ENCODE peak calls at places on chromosomes 7 and 10, in four cellular contexts. Y is ovary, A is IMR-90, C is GM12878. B is an unnamed sample.
A peak's percentile ranks its signal among the peaks of the same experiment; 100 is the strongest.

GRCh38 chr10:97356318-97356914 is 21.9 kb upstream of the FRAT2 start:
- DNase-seq in C (no peak), A (no peak), Y (no peak), B (no peak)

GRCh38 chr7:64938540-64938939 is 35.5 kb downstream of the ZNF273 start:
- DNase-seq in C (no peak), A (no peak), Y (no peak), B (no peak)

GRCh38 chr10:3398825-3399646 is 226.5 kb upstream of the PITRM1 start:
- DNase-seq in A (no peak), C (no peak), Y (no peak), B (peak; percentile 23)

GRCh38 chr7:6628045-6628444 is 9.1 kb upstream of the ZNF316 start:
- DNase-seq in C (no peak), A (no peak), Y (no peak), B (no peak)

GRCh38 chr10:84907461-84908010 is 579.1 kb downstream of the CCSER2 start:
- DNase-seq in A (no peak), Y (no peak), C (no peak), B (no peak)

GRCh38 chr7:101898019-101898575 is 80.7 kb downstream of the CUX1 start:
- DNase-seq in C (no peak), Y (no peak), A (no peak), B (no peak)

GRCh38 chr10:114709966-114710365 is 51.9 kb upstream of the ABLIM1 start:
- DNase-seq in Y (no peak), A (peak; percentile 60), C (no peak), B (no peak)

GRCh38 chr7:96017877-96018276 is 245.5 kb downstream of the DYNC1I1 start:
- DNase-seq in A (no peak), Y (no peak), C (no peak), B (no peak)

GRCh38 chr10:91312031-91312733 is 91.7 kb downstream of the PCGF5 start:
- DNase-seq in Y (no peak), A (peak; percentile 59), C (no peak), B (no peak)

GRCh38 chr10:110634527-110635209 is 9.5 kb upstream of the RBM20 start:
- DNase-seq in Y (no peak), A (no peak), C (no peak), B (no peak)

GRCh38 chr7:124084024-124084423 is 51.2 kb upstream of the TMEM229A start:
- DNase-seq in A (no peak), Y (no peak), C (no peak), B (no peak)
- TF ChIP-seq POLR2A in A (no peak), Y (no peak), C (no peak), B (no peak)

DNA sequence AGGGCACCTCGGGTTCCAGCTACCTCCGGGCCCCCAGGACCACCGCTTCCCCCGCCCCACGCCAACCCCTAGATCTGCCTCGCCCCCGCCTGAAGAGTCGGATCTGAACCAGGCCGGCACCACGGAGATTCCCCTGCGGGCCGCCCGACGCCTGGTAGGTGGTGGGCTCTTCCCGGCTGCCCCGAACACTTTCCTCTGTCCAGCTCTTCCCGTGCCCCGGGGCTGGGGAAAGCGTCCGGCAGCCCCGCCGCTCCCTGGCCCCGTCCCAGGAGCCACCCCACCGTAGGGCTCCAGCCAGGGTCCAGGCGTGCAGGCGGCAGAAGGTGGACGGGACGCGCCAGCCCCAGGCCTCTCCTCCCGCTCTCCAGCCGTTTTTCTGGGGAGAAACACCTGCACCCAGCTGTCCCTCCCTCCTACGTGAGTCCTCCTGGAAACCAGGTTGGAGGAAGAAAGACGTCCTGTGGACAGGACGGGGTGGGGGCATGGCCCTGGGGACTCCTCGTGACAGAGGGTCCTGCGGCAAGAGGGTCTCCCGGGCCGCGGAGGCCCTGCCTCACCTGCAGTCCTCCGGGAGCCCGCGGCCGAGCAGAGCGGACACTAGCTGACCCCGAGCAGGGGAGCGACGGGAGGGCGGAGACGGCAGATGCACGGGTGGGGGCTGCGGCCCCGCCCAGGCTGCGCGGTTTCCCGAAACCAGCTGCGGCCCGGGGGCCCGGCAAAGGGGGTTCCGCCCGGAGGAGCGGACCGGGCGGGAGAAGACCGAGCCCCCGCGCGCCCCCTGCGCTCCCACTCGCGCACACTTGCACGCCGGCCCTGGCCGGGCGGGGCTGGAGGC is at the start of gene TMEM176B:
- DNase-seq in C (no peak), Y (peak; percentile 82), A (no peak), B (no peak)
- TF ChIP-seq POLR2A in C (no peak), Y (peak; percentile 72), A (no peak), B (no peak)

GRCh38 chr10:122374246-122374858 is at the start of gene PLEKHA1:
- DNase-seq in Y (peak; percentile 95), A (peak; percentile 91), C (peak; percentile 16), B (peak; percentile 98)
- TF ChIP-seq POLR2A in Y (peak; percentile 88), A (no peak), C (peak; percentile 22), B (peak; percentile 49)

GRCh38 chr7:16753932-16754571 is 497 bp downstream of the TSPAN13 start:
- DNase-seq in Y (no peak), A (peak; percentile 10), C (no peak), B (no peak)
- TF ChIP-seq POLR2A in Y (no peak), A (no peak), C (no peak), B (no peak)

DNA sequence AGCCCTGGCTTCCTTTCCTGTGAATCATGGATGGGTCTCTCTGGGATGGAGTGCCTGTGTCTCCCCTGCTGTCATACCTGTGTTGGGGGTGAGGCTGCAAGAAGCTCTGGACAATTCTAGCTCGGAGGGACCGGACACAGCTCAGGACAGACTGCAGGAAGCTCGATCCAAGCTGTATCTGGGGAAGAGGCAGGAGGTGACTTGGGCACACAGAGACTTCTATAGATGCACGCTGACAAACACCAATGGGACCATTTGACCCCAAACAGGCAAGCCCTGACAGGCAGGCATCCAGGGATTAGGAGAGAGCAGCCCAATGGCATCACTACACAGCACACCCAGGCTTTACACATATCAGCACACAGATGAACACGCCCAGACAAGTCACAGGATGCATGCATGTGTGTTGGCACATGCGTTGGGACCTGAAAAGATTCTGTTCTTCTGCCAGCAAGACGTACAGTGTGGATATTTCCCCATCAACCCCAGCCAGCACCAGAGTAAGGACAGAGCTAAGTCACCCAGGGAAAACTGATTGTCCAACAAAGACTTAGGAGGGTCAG is 4.5 kb downstream of the LLCFC1 start:
- DNase-seq in Y (no peak), C (no peak), A (no peak), B (peak; percentile 77)
- TF ChIP-seq POLR2A in Y (no peak), C (no peak), A (no peak), B (no peak)

GRCh38 chr7:103347507-103348267 is at the start of gene PSMC2:
- DNase-seq in C (peak; percentile 80), A (peak; percentile 94), Y (peak; percentile 83), B (peak; percentile 83)

GRCh38 chr7:103343332-103343731 is 1.2 kb downstream of the DNAJC2 start:
- DNase-seq in A (no peak), Y (no peak), C (no peak), B (no peak)

GRCh38 chr7:103343758-103344452 is 662 bp downstream of the DNAJC2 start:
- DNase-seq in Y (no peak), A (peak; percentile 34), C (no peak), B (no peak)

GRCh38 chr7:103341466-103341865 is 3.1 kb downstream of the DNAJC2 start:
- DNase-seq in A (no peak), C (no peak), Y (no peak), B (no peak)

GRCh38 chr7:103344453-103345149 is at the start of gene DNAJC2:
- DNase-seq in C (peak; percentile 69), Y (peak; percentile 88), A (peak; percentile 94), B (peak; percentile 83)
- TF ChIP-seq POLR2A in C (peak; percentile 94), Y (peak; percentile 62), A (peak; percentile 77), B (no peak)

GRCh38 chr10:44981172-44982113 is 2.8 kb upstream of the DEPP1 start:
- DNase-seq in C (no peak), A (peak; percentile 92), Y (peak; percentile 36), B (no peak)
- TF ChIP-seq POLR2A in C (no peak), A (peak; percentile 34), Y (no peak), B (no peak)

GRCh38 chr7:73742753-73743641 is 4.4 kb upstream of the ABHD11 start:
- DNase-seq in Y (peak; percentile 48), A (no peak), C (no peak), B (no peak)
- TF ChIP-seq POLR2A in Y (no peak), A (no peak), C (no peak), B (no peak)

GRCh38 chr10:29737209-29737565 is 102.4 kb upstream of the SVIL start:
- DNase-seq in Y (no peak), A (no peak), C (no peak), B (no peak)

GRCh38 chr10:29734640-29734979 is 99.8 kb upstream of the SVIL start:
- DNase-seq in C (no peak), A (no peak), Y (no peak), B (no peak)

GRCh38 chr10:29734980-29735627 is 100.3 kb upstream of the SVIL start:
- DNase-seq in A (no peak), C (no peak), Y (peak; percentile 66), B (peak; percentile 95)

GRCh38 chr10:29736325-29737208 is 101.8 kb upstream of the SVIL start:
- DNase-seq in A (peak; percentile 55), Y (peak; percentile 79), C (no peak), B (peak; percentile 31)

GRCh38 chr10:29735628-29736324 is 101.0 kb upstream of the SVIL start:
- DNase-seq in Y (peak; percentile 92), C (no peak), A (peak; percentile 67), B (peak; percentile 80)
- TF ChIP-seq POLR2A in Y (peak; percentile 73), C (no peak), A (no peak), B (no peak)

B was measured in lower leg skin.